ENCODE peak calls at places on chromosomes 12 and 14, in seven cellular contexts. One of them, this sample, is unnamed.

GRCh38 chr12:19759229-19759628 is 319.9 kb downstream of the AEBP2 start:
- DNase-seq in SK-N-SH: no peak
- DNase-seq in fibroblast of mammary gland: peak
- DNase-seq in adipocyte: peak
- DNase-seq in CD8-positive, alpha-beta memory T cell: no peak
- DNase-seq in A549: peak
- DNase-seq in fibroblast of the aortic adventitia: peak
- DNase-seq in this sample: peak

GRCh38 chr14:68079941-68080697 is 260.5 kb downstream of the RAD51B start:
- DNase-seq in SK-N-SH: no peak
- DNase-seq in fibroblast of mammary gland: no peak
- DNase-seq in adipocyte: no peak
- DNase-seq in CD8-positive, alpha-beta memory T cell: no peak
- DNase-seq in A549: no peak
- DNase-seq in fibroblast of the aortic adventitia: no peak
- DNase-seq in this sample: no peak

GRCh38 chr14:100554082-100554677 is 33.0 kb downstream of the BEGAIN start:
- DNase-seq in SK-N-SH: no peak
- DNase-seq in fibroblast of mammary gland: peak
- DNase-seq in adipocyte: no peak
- DNase-seq in CD8-positive, alpha-beta memory T cell: no peak
- DNase-seq in A549: peak
- DNase-seq in fibroblast of the aortic adventitia: peak
- DNase-seq in this sample: no peak

GRCh38 chr12:100185361-100185894 is 15.2 kb upstream of the ACTR6 start:
- DNase-seq in SK-N-SH: peak
- DNase-seq in fibroblast of mammary gland: no peak
- DNase-seq in adipocyte: peak
- DNase-seq in CD8-positive, alpha-beta memory T cell: no peak
- DNase-seq in A549: no peak
- DNase-seq in fibroblast of the aortic adventitia: peak
- DNase-seq in this sample: no peak

GRCh38 chr12:7017870-7018349 is 366 bp downstream of the LPCAT3 start:
- DNase-seq in SK-N-SH: peak
- DNase-seq in fibroblast of mammary gland: no peak
- DNase-seq in adipocyte: peak
- DNase-seq in CD8-positive, alpha-beta memory T cell: no peak
- DNase-seq in A549: no peak
- DNase-seq in fibroblast of the aortic adventitia: no peak
- DNase-seq in this sample: no peak

GRCh38 chr12:105445261-105446015 is 114.9 kb downstream of the C12orf75 start:
- DNase-seq in SK-N-SH: no peak
- DNase-seq in fibroblast of mammary gland: no peak
- DNase-seq in adipocyte: peak
- DNase-seq in CD8-positive, alpha-beta memory T cell: no peak
- DNase-seq in A549: peak
- DNase-seq in fibroblast of the aortic adventitia: peak
- DNase-seq in this sample: no peak

GRCh38 chr14:98270201-98270600 is 1001.8 kb downstream of the BCL11B start:
- DNase-seq in SK-N-SH: no peak
- DNase-seq in fibroblast of mammary gland: no peak
- DNase-seq in adipocyte: no peak
- DNase-seq in CD8-positive, alpha-beta memory T cell: no peak
- DNase-seq in A549: no peak
- DNase-seq in fibroblast of the aortic adventitia: no peak
- DNase-seq in this sample: no peak

GRCh38 chr14:61190341-61190740 is 90.8 kb downstream of the TMEM30B start:
- DNase-seq in SK-N-SH: no peak
- DNase-seq in fibroblast of mammary gland: no peak
- DNase-seq in adipocyte: no peak
- DNase-seq in CD8-positive, alpha-beta memory T cell: no peak
- DNase-seq in A549: no peak
- DNase-seq in fibroblast of the aortic adventitia: no peak
- DNase-seq in this sample: no peak

GRCh38 chr14:79332504-79333197 is 878.7 kb downstream of the DIO2 start:
- DNase-seq in SK-N-SH: no peak
- DNase-seq in fibroblast of mammary gland: no peak
- DNase-seq in adipocyte: no peak
- DNase-seq in CD8-positive, alpha-beta memory T cell: no peak
- DNase-seq in A549: no peak
- DNase-seq in fibroblast of the aortic adventitia: no peak
- DNase-seq in this sample: no peak

GRCh38 chr12:22101749-22102243 is 55.8 kb downstream of the CMAS start:
- DNase-seq in SK-N-SH: no peak
- DNase-seq in fibroblast of mammary gland: peak
- DNase-seq in adipocyte: peak
- DNase-seq in CD8-positive, alpha-beta memory T cell: no peak
- DNase-seq in A549: no peak
- DNase-seq in fibroblast of the aortic adventitia: peak
- DNase-seq in this sample: peak

GRCh38 chr14:67940476-67940875 is 120.9 kb downstream of the RAD51B start:
- DNase-seq in SK-N-SH: no peak
- DNase-seq in fibroblast of mammary gland: peak
- DNase-seq in adipocyte: peak
- DNase-seq in CD8-positive, alpha-beta memory T cell: no peak
- DNase-seq in A549: no peak
- DNase-seq in fibroblast of the aortic adventitia: no peak
- DNase-seq in this sample: peak

GRCh38 chr14:45249847-45250575 is 3.0 kb downstream of the MIS18BP1 start:
- DNase-seq in SK-N-SH: no peak
- DNase-seq in fibroblast of mammary gland: peak
- DNase-seq in adipocyte: peak
- DNase-seq in CD8-positive, alpha-beta memory T cell: no peak
- DNase-seq in A549: no peak
- DNase-seq in fibroblast of the aortic adventitia: peak
- DNase-seq in this sample: peak

GRCh38 chr12:109775172-109775881 is 57.9 kb downstream of the TRPV4 start:
- DNase-seq in SK-N-SH: peak
- DNase-seq in fibroblast of mammary gland: peak
- DNase-seq in adipocyte: peak
- DNase-seq in CD8-positive, alpha-beta memory T cell: peak
- DNase-seq in A549: peak
- DNase-seq in fibroblast of the aortic adventitia: peak
- DNase-seq in this sample: peak

GRCh38 chr12:46671102-46671501 is 154.7 kb downstream of the SLC38A4 start:
- DNase-seq in SK-N-SH: no peak
- DNase-seq in fibroblast of mammary gland: no peak
- DNase-seq in adipocyte: no peak
- DNase-seq in CD8-positive, alpha-beta memory T cell: no peak
- DNase-seq in A549: no peak
- DNase-seq in fibroblast of the aortic adventitia: peak
- DNase-seq in this sample: no peak

GRCh38 chr12:94149781-94150482 is 1.6 kb downstream of the PLXNC1 start:
- DNase-seq in SK-N-SH: peak
- DNase-seq in fibroblast of mammary gland: peak
- DNase-seq in adipocyte: peak
- DNase-seq in CD8-positive, alpha-beta memory T cell: no peak
- DNase-seq in A549: peak
- DNase-seq in fibroblast of the aortic adventitia: no peak
- DNase-seq in this sample: no peak

GRCh38 chr14:100383727-100384158 is 60.6 kb downstream of the SLC25A47 start:
- DNase-seq in SK-N-SH: peak
- DNase-seq in fibroblast of mammary gland: peak
- DNase-seq in adipocyte: peak
- DNase-seq in CD8-positive, alpha-beta memory T cell: peak
- DNase-seq in A549: peak
- DNase-seq in fibroblast of the aortic adventitia: peak
- DNase-seq in this sample: no peak

GRCh38 chr12:106681210-106681609 is 93.3 kb upstream of the RIC8B start:
- DNase-seq in SK-N-SH: no peak
- DNase-seq in fibroblast of mammary gland: no peak
- DNase-seq in adipocyte: no peak
- DNase-seq in CD8-positive, alpha-beta memory T cell: no peak
- DNase-seq in A549: no peak
- DNase-seq in fibroblast of the aortic adventitia: no peak
- DNase-seq in this sample: no peak

GRCh38 chr12:10101648-10102220 is 2.9 kb upstream of the CLEC1A start:
- DNase-seq in SK-N-SH: no peak
- DNase-seq in fibroblast of mammary gland: no peak
- DNase-seq in adipocyte: no peak
- DNase-seq in CD8-positive, alpha-beta memory T cell: no peak
- DNase-seq in A549: no peak
- DNase-seq in fibroblast of the aortic adventitia: no peak
- DNase-seq in this sample: no peak

GRCh38 chr12:10101042-10101579 is 2.3 kb upstream of the CLEC1A start:
- DNase-seq in SK-N-SH: peak
- DNase-seq in fibroblast of mammary gland: peak
- DNase-seq in adipocyte: peak
- DNase-seq in CD8-positive, alpha-beta memory T cell: no peak
- DNase-seq in A549: no peak
- DNase-seq in fibroblast of the aortic adventitia: peak
- DNase-seq in this sample: no peak

GRCh38 chr12:10097521-10097920 is 1.3 kb downstream of the CLEC1A start:
- DNase-seq in SK-N-SH: no peak
- DNase-seq in fibroblast of mammary gland: no peak
- DNase-seq in adipocyte: peak
- DNase-seq in CD8-positive, alpha-beta memory T cell: no peak
- DNase-seq in A549: no peak
- DNase-seq in fibroblast of the aortic adventitia: no peak
- DNase-seq in this sample: no peak

GRCh38 chr12:10095971-10096370 is 2.8 kb downstream of the CLEC1A start:
- DNase-seq in SK-N-SH: no peak
- DNase-seq in fibroblast of mammary gland: no peak
- DNase-seq in adipocyte: no peak
- DNase-seq in CD8-positive, alpha-beta memory T cell: no peak
- DNase-seq in A549: no peak
- DNase-seq in fibroblast of the aortic adventitia: no peak
- DNase-seq in this sample: no peak

DNA sequence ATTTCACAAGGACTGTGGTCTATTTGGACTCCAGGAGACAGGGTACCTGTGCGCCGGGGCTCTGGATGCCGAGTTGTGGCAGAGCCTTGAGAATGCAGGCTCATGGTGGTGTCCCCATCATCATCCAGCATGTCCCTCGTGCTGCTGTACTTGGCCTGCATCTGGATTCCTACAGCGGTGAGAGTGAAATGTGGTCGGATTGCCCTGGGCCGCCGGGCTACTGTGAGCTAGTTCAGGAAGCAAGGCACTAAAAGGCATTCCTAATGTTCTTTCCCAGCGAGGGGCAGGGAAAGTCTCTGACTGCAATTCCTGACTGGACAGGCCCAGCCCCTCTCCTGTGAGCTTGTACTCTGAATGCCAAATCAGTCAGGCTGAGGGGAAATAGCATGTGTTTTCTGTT is at the start of gene CLEC1A:
- DNase-seq in SK-N-SH: no peak
- DNase-seq in fibroblast of mammary gland: no peak
- DNase-seq in adipocyte: peak
- DNase-seq in CD8-positive, alpha-beta memory T cell: no peak
- DNase-seq in A549: no peak
- DNase-seq in fibroblast of the aortic adventitia: no peak
- DNase-seq in this sample: no peak
- H3K4me3 ChIP-seq in SK-N-SH: no peak
- H3K4me3 ChIP-seq in fibroblast of mammary gland: no peak
- H3K4me3 ChIP-seq in adipocyte: no peak
- H3K4me3 ChIP-seq in CD8-positive, alpha-beta memory T cell: no peak
- H3K4me3 ChIP-seq in A549: no peak
- H3K4me3 ChIP-seq in fibroblast of the aortic adventitia: no peak
- H3K4me3 ChIP-seq in this sample: no peak

DNA sequence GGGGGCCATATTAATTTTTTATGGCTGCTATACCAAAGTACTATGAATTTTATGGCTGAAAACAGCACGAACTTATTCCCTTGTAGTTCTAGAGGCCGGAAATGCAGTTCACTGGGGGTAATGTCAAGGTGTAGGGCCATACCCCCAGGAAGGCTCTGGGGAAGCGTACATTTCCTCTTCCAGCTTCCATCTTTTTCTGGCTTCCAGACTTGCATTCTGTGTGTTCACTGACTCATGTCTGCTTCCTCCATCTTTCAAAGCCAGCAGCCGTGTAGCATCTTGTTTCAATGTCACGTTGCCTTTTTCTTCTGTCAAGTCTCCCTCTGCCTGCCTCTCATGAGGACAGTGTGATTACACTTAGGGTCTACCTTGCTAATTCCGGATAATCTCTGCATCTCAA is 133.6 kb downstream of the BICD1 start:
- DNase-seq in SK-N-SH: no peak
- DNase-seq in fibroblast of mammary gland: peak
- DNase-seq in adipocyte: no peak
- DNase-seq in CD8-positive, alpha-beta memory T cell: no peak
- DNase-seq in A549: no peak
- DNase-seq in fibroblast of the aortic adventitia: no peak
- DNase-seq in this sample: peak
- H3K4me3 ChIP-seq in SK-N-SH: no peak
- H3K4me3 ChIP-seq in fibroblast of mammary gland: no peak
- H3K4me3 ChIP-seq in adipocyte: no peak
- H3K4me3 ChIP-seq in CD8-positive, alpha-beta memory T cell: no peak
- H3K4me3 ChIP-seq in A549: no peak
- H3K4me3 ChIP-seq in fibroblast of the aortic adventitia: no peak
- H3K4me3 ChIP-seq in this sample: no peak

GRCh38 chr14:25680934-25681333 is 631.0 kb upstream of the STXBP6 start:
- DNase-seq in SK-N-SH: no peak
- DNase-seq in fibroblast of mammary gland: no peak
- DNase-seq in adipocyte: no peak
- DNase-seq in CD8-positive, alpha-beta memory T cell: no peak
- DNase-seq in A549: no peak
- DNase-seq in fibroblast of the aortic adventitia: no peak
- DNase-seq in this sample: no peak
- H3K4me3 ChIP-seq in SK-N-SH: no peak
- H3K4me3 ChIP-seq in fibroblast of mammary gland: no peak
- H3K4me3 ChIP-seq in adipocyte: no peak
- H3K4me3 ChIP-seq in CD8-positive, alpha-beta memory T cell: no peak
- H3K4me3 ChIP-seq in A549: no peak
- H3K4me3 ChIP-seq in fibroblast of the aortic adventitia: no peak
- H3K4me3 ChIP-seq in this sample: no peak

DNA sequence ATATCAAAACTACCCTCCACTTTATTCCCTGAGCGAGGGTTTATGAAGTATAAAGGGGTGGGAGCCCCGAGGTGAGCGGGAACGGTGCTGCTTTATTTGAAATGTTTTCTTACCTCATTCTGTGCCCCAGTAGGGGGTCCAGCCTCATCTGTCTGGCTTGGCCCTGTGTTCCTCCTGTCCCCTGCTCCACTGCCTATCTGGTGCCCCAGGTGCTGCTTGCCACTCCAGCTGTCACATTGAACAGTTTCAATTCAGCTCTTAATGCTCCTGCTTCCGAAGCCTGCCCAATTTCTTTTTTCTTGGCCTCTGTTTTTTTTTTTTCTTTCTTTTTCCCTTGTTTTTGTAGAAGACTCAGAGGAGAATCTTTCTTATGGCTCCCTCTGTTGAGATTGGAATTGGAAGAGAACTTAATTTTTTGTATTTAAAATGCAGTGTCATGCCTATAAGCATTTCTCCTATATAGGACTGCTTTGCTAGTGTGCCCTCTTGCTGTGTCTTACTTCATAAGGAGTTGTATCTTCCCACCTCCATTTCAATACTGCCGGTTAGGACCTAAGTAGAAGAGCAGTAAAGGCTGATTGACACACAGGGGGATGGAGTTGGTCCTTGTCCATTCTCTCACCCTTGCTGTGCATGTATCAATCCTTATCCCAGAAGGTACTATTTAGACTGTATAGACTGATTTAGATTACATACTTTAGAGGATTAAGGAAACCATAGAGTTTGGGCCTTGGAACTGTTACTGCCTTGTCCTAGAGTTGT is 2.3 kb downstream of the ATXN7L3B start:
- DNase-seq in SK-N-SH: no peak
- DNase-seq in fibroblast of mammary gland: no peak
- DNase-seq in adipocyte: peak
- DNase-seq in CD8-positive, alpha-beta memory T cell: no peak
- DNase-seq in A549: no peak
- DNase-seq in fibroblast of the aortic adventitia: peak
- DNase-seq in this sample: no peak
- H3K4me3 ChIP-seq in SK-N-SH: peak
- H3K4me3 ChIP-seq in fibroblast of mammary gland: peak
- H3K4me3 ChIP-seq in adipocyte: peak
- H3K4me3 ChIP-seq in CD8-positive, alpha-beta memory T cell: peak
- H3K4me3 ChIP-seq in A549: peak
- H3K4me3 ChIP-seq in fibroblast of the aortic adventitia: peak
- H3K4me3 ChIP-seq in this sample: peak